ENCODE peak calls at places on chromosomes 16 and 17, in four cellular contexts. One of them, this sample, is unnamed.

GRCh38 chr17:3986270-3986938 is 22.2 kb upstream of the ATP2A3 start:
- DNase-seq in HepG2: no peak
- DNase-seq in K562: no peak
- DNase-seq in SK-N-SH: peak; percentile 12
- DNase-seq in this sample: no peak

GRCh38 chr16:66746682-66747081 is 4.7 kb downstream of the DYNC1LI2 start:
- DNase-seq in K562: no peak
- DNase-seq in HepG2: no peak
- DNase-seq in SK-N-SH: no peak
- DNase-seq in this sample: no peak

GRCh38 chr16:75566889-75567255 is 693 bp downstream of the GABARAPL2 start:
- DNase-seq in K562: peak; percentile 48
- DNase-seq in HepG2: no peak
- DNase-seq in SK-N-SH: peak; percentile 46
- DNase-seq in this sample: peak; percentile 33

GRCh38 chr16:3577302-3577752 is at the start of gene NLRC3:
- DNase-seq in K562: no peak
- DNase-seq in SK-N-SH: no peak
- DNase-seq in HepG2: no peak
- DNase-seq in this sample: no peak

GRCh38 chr16:24748242-24748641 is 18.8 kb downstream of the TNRC6A start:
- DNase-seq in SK-N-SH: no peak
- DNase-seq in K562: no peak
- DNase-seq in HepG2: no peak
- DNase-seq in this sample: no peak

GRCh38 chr17:57697891-57698708 is 47.0 kb downstream of the CCDC182 start:
- DNase-seq in K562: no peak
- DNase-seq in SK-N-SH: no peak
- DNase-seq in HepG2: peak; percentile 59
- DNase-seq in this sample: no peak

GRCh38 chr17:77821114-77821513 is 137.4 kb upstream of the TNRC6C start:
- DNase-seq in SK-N-SH: peak; percentile 61
- DNase-seq in HepG2: peak; percentile 29
- DNase-seq in K562: peak; percentile 39
- DNase-seq in this sample: no peak

GRCh38 chr17:78872486-78872885 is 30.5 kb downstream of the CEP295NL start:
- DNase-seq in HepG2: no peak
- DNase-seq in K562: no peak
- DNase-seq in SK-N-SH: no peak
- DNase-seq in this sample: no peak

GRCh38 chr16:77385481-77385880 is 49.4 kb downstream of the ADAMTS18 start:
- DNase-seq in SK-N-SH: no peak
- DNase-seq in K562: peak; percentile 12
- DNase-seq in HepG2: no peak
- DNase-seq in this sample: no peak

GRCh38 chr16:31352344-31353115 is 2.4 kb upstream of the ITGAX start:
- DNase-seq in SK-N-SH: no peak
- DNase-seq in K562: no peak
- DNase-seq in HepG2: no peak
- DNase-seq in this sample: no peak

GRCh38 chr16:87375426-87376135 is 8.0 kb downstream of the FBXO31 start:
- DNase-seq in SK-N-SH: no peak
- DNase-seq in HepG2: no peak
- DNase-seq in K562: no peak
- DNase-seq in this sample: no peak

GRCh38 chr17:1110844-1111598 is 68.8 kb downstream of the ABR start:
- DNase-seq in K562: no peak
- DNase-seq in SK-N-SH: peak; percentile 65
- DNase-seq in HepG2: peak; percentile 79
- DNase-seq in this sample: no peak

GRCh38 chr17:31907342-31907975 is 6.0 kb upstream of the UTP6 start:
- DNase-seq in K562: no peak
- DNase-seq in HepG2: no peak
- DNase-seq in SK-N-SH: no peak
- DNase-seq in this sample: no peak

GRCh38 chr17:17258011-17258410 is 21.0 kb upstream of the FLCN start:
- DNase-seq in HepG2: no peak
- DNase-seq in SK-N-SH: no peak
- DNase-seq in K562: no peak
- DNase-seq in this sample: no peak

GRCh38 chr17:70655179-70655578 is 485.8 kb downstream of the KCNJ2 start:
- DNase-seq in SK-N-SH: peak; percentile 27
- DNase-seq in HepG2: no peak
- DNase-seq in K562: no peak
- DNase-seq in this sample: no peak

GRCh38 chr17:41003926-41004325 is 4.2 kb upstream of the KRTAP3-2 start:
- DNase-seq in SK-N-SH: no peak
- DNase-seq in K562: no peak
- DNase-seq in HepG2: no peak
- DNase-seq in this sample: no peak

GRCh38 chr17:58344791-58345157 is 7.2 kb downstream of the SUPT4H1 start:
- DNase-seq in K562: no peak
- DNase-seq in SK-N-SH: no peak
- DNase-seq in HepG2: no peak
- DNase-seq in this sample: no peak

GRCh38 chr16:19283637-19284036 is 1.9 kb upstream of the CLEC19A start:
- DNase-seq in K562: no peak
- DNase-seq in SK-N-SH: no peak
- DNase-seq in HepG2: no peak
- DNase-seq in this sample: no peak

GRCh38 chr17:50304781-50305404 is 30.6 kb downstream of the TMEM92 start:
- DNase-seq in SK-N-SH: no peak
- DNase-seq in HepG2: no peak
- DNase-seq in K562: no peak
- DNase-seq in this sample: no peak

GRCh38 chr16:65000654-65001053 is 121.2 kb downstream of the CDH11 start:
- DNase-seq in K562: no peak
- DNase-seq in SK-N-SH: no peak
- DNase-seq in HepG2: no peak
- DNase-seq in this sample: no peak

GRCh38 chr16:53546988-53547391 is 44.0 kb upstream of the AKTIP start:
- DNase-seq in HepG2: peak; percentile 59
- DNase-seq in K562: peak; percentile 39
- DNase-seq in SK-N-SH: no peak
- DNase-seq in this sample: peak; percentile 63

GRCh38 chr16:84616515-84616914 is 1.4 kb downstream of the COTL1 start:
- DNase-seq in K562: no peak
- DNase-seq in HepG2: no peak
- DNase-seq in SK-N-SH: no peak
- DNase-seq in this sample: no peak

GRCh38 chr16:72481419-72481818 is 309.5 kb upstream of the PMFBP1 start:
- DNase-seq in SK-N-SH: no peak
- DNase-seq in HepG2: no peak
- DNase-seq in K562: no peak
- DNase-seq in this sample: no peak

GRCh38 chr17:80984749-80985148 is 6.9 kb upstream of the CHMP6 start:
- DNase-seq in HepG2: peak; percentile 68
- DNase-seq in SK-N-SH: no peak
- DNase-seq in K562: no peak
- DNase-seq in this sample: peak; percentile 43

GRCh38 chr17:50211249-50212120 is 10.1 kb upstream of the COL1A1 start:
- DNase-seq in HepG2: no peak
- DNase-seq in SK-N-SH: peak; percentile 27
- DNase-seq in K562: no peak
- DNase-seq in this sample: no peak

GRCh38 chr16:84699147-84699711 is 571 bp upstream of the USP10 start:
- DNase-seq in HepG2: no peak
- DNase-seq in K562: no peak
- DNase-seq in SK-N-SH: no peak
- DNase-seq in this sample: no peak

GRCh38 chr17:2510559-2510958 is 1.1 kb downstream of the METTL16 start:
- DNase-seq in HepG2: no peak
- DNase-seq in SK-N-SH: no peak
- DNase-seq in K562: no peak
- DNase-seq in this sample: no peak

GRCh38 chr16:85755929-85756768 is 5.3 kb upstream of the C16orf74 start:
- DNase-seq in SK-N-SH: no peak
- DNase-seq in K562: no peak
- DNase-seq in HepG2: no peak
- DNase-seq in this sample: no peak

GRCh38 chr17:73462830-73463229 is 151.0 kb upstream of the CDC42EP4 start:
- DNase-seq in HepG2: no peak
- DNase-seq in K562: no peak
- DNase-seq in SK-N-SH: no peak
- DNase-seq in this sample: no peak

GRCh38 chr17:37607637-37608368 is 1.4 kb downstream of the SYNRG start:
- DNase-seq in K562: no peak
- DNase-seq in HepG2: no peak
- DNase-seq in SK-N-SH: no peak
- DNase-seq in this sample: no peak

GRCh38 chr16:53041196-53041977 is 11.3 kb downstream of the CHD9NB start:
- DNase-seq in HepG2: peak; percentile 39
- DNase-seq in SK-N-SH: no peak
- DNase-seq in K562: no peak
- DNase-seq in this sample: peak; percentile 31

GRCh38 chr16:11674818-11675560 is 6.7 kb downstream of the SNN start:
- DNase-seq in SK-N-SH: no peak
- DNase-seq in K562: no peak
- DNase-seq in HepG2: no peak
- DNase-seq in this sample: no peak
- TF ChIP-seq FOXJ3 in SK-N-SH: no peak
- TF ChIP-seq FOXJ3 in K562: no peak
- TF ChIP-seq FOXJ3 in HepG2: no peak
- TF ChIP-seq FOXJ3 in this sample: no peak

DNA sequence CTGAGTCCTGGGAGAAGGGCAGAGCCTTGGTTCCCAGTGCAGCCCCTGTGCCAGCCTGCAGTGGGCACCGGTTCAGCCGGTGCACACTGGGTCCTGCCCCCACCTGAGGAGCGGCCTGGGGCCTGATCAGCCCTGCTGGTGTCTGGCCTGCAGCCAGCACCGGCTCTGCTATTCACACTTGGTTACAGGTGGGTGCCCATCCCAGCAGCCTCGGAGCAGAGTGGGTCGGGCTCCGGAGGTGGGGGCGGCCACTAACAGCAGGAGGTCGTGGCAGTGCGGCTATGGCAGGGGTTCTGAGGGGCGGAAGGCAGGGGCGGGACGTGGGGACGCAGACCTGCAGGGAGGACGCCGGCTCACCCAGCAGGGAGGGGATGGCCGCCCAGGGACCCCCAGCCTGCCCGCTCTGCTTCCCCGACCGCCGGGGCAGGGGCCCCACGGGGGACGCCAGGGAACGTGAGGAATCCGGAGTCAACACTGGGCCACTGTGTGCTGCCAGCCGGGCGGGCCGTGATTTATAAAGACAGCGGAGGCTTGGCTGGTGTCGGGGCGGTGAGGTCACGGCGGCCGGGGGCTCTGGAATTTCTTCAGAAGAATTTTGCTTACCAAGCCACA is 20.3 kb downstream of the METRNL start:
- DNase-seq in SK-N-SH: peak; percentile 70
- DNase-seq in HepG2: no peak
- DNase-seq in K562: no peak
- DNase-seq in this sample: no peak
- TF ChIP-seq FOXJ3 in SK-N-SH: no peak
- TF ChIP-seq FOXJ3 in HepG2: no peak
- TF ChIP-seq FOXJ3 in K562: no peak
- TF ChIP-seq FOXJ3 in this sample: no peak

GRCh38 chr17:36152639-36153120 is 23.8 kb downstream of the TBC1D3B start:
- DNase-seq in K562: no peak
- DNase-seq in SK-N-SH: no peak
- DNase-seq in HepG2: no peak
- DNase-seq in this sample: no peak

GRCh38 chr17:36151891-36152638 is 24.4 kb downstream of the TBC1D3B start:
- DNase-seq in SK-N-SH: no peak
- DNase-seq in HepG2: no peak
- DNase-seq in K562: no peak
- DNase-seq in this sample: no peak

GRCh38 chr17:36149296-36149820 is 27.1 kb downstream of the TBC1D3B start:
- DNase-seq in HepG2: no peak
- DNase-seq in K562: no peak
- DNase-seq in SK-N-SH: no peak
- DNase-seq in this sample: no peak

GRCh38 chr17:36148559-36149295 is 27.7 kb downstream of the TBC1D3B start:
- DNase-seq in SK-N-SH: peak; percentile 77
- DNase-seq in K562: peak; percentile 86
- DNase-seq in HepG2: peak; percentile 28
- DNase-seq in this sample: peak; percentile 66

GRCh38 chr17:36153887-36154576 is 22.4 kb downstream of the TBC1D3B start:
- DNase-seq in SK-N-SH: no peak
- DNase-seq in K562: no peak
- DNase-seq in HepG2: no peak
- DNase-seq in this sample: no peak
- TF ChIP-seq FOXJ3 in SK-N-SH: no peak
- TF ChIP-seq FOXJ3 in K562: no peak
- TF ChIP-seq FOXJ3 in HepG2: no peak
- TF ChIP-seq FOXJ3 in this sample: no peak

DNA sequence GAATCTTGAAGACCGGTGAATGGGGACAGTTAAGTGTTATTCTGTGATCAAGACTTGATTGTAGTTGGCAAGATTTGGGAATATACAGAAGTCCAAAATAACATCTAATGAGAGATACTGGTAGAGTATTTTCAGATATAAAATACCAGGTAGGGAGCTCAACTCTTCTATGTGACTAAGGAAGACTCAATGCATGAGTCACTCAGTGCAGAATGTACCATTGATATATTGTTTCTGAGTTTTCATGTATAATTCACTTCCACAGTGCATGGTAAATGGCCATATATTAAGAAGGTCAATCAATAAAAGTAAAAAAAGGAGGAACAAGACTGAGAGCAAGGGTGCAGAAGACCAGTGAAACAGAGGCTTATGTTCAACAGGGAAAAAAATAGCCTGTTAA is 1388.0 kb downstream of the CDH8 start:
- DNase-seq in SK-N-SH: no peak
- DNase-seq in K562: no peak
- DNase-seq in HepG2: no peak
- DNase-seq in this sample: no peak
- TF ChIP-seq FOXJ3 in SK-N-SH: no peak
- TF ChIP-seq FOXJ3 in K562: no peak
- TF ChIP-seq FOXJ3 in HepG2: no peak
- TF ChIP-seq FOXJ3 in this sample: no peak

GRCh38 chr16:69554495-69554894 is 11.3 kb upstream of the NFAT5 start:
- DNase-seq in K562: peak; percentile 48
- DNase-seq in SK-N-SH: no peak
- DNase-seq in HepG2: no peak
- DNase-seq in this sample: no peak
- TF ChIP-seq FOXJ3 in K562: no peak
- TF ChIP-seq FOXJ3 in SK-N-SH: no peak
- TF ChIP-seq FOXJ3 in HepG2: no peak
- TF ChIP-seq FOXJ3 in this sample: no peak

GRCh38 chr17:27635275-27635823 is 4.4 kb downstream of the LGALS9 start:
- DNase-seq in HepG2: no peak
- DNase-seq in K562: no peak
- DNase-seq in SK-N-SH: no peak
- DNase-seq in this sample: no peak
- TF ChIP-seq FOXJ3 in HepG2: no peak
- TF ChIP-seq FOXJ3 in K562: no peak
- TF ChIP-seq FOXJ3 in SK-N-SH: no peak
- TF ChIP-seq FOXJ3 in this sample: no peak

This sample was measured in WTC11.